ENCODE peak calls at places on chromosomes 3 and 15, in five cellular contexts. J is neural progenitor cell; Y is CD8-positive, alpha-beta memory T cell; U is CD8-positive, alpha-beta T cell; G is sigmoid colon. M is an unnamed sample. For H3K4me1, the result is how much of the 10 kb centered on the place peaks cover.

GRCh38 chr15:57090460-57090859 is 172.0 kb downstream of the TCF12 start:
- DNase-seq in J (no peak), U (no peak), G (no peak), Y (no peak), M (no peak)

GRCh38 chr15:96337991-96338771 is 7.7 kb downstream of the NR2F2 start:
- DNase-seq in U (no peak), G (no peak), J (peak), Y (no peak), M (no peak)

GRCh38 chr3:73175698-73176097 is 114.2 kb downstream of the EBLN2 start:
- DNase-seq in J (no peak), Y (no peak), G (no peak), U (no peak), M (no peak)

GRCh38 chr15:73753250-73754130 is at the start of gene INSYN1:
- DNase-seq in G (peak), Y (no peak), U (no peak), J (peak), M (no peak)

GRCh38 chr3:173957646-173958045 is 560.1 kb downstream of the NLGN1 start:
- DNase-seq in Y (no peak), U (no peak), G (no peak), J (no peak), M (no peak)

GRCh38 chr3:66997560-66998074 is 490 bp upstream of the KBTBD8 start:
- DNase-seq in U (no peak), J (no peak), G (no peak), Y (no peak), M (no peak)

GRCh38 chr3:46218310-46218709 is 10.2 kb upstream of the CCR1 start:
- DNase-seq in Y (no peak), U (no peak), J (no peak), G (no peak), M (no peak)

GRCh38 chr3:179929091-179929529 is 107.6 kb downstream of the PEX5L start:
- DNase-seq in U (peak), J (peak), G (no peak), Y (peak), M (no peak)

GRCh38 chr3:140910860-140911259 is 30.8 kb upstream of the SLC25A36 start:
- DNase-seq in J (peak), G (no peak), Y (no peak), U (no peak), M (no peak)

GRCh38 chr3:35042210-35042960 is 596.9 kb upstream of the ARPP21 start:
- DNase-seq in J (no peak), Y (no peak), U (no peak), G (no peak), M (no peak)

GRCh38 chr3:33544126-33544525 is 103.9 kb upstream of the UBP1 start:
- DNase-seq in Y (no peak), U (no peak), G (no peak), J (no peak), M (no peak)

GRCh38 chr15:45122719-45123118 is 7.0 kb downstream of the DUOXA1 start:
- DNase-seq in Y (no peak), G (no peak), J (no peak), U (no peak), M (no peak)

GRCh38 chr3:15300318-15301078 is 31.9 kb downstream of the SH3BP5 start:
- DNase-seq in G (peak), J (no peak), Y (no peak), U (no peak), M (peak)

GRCh38 chr3:186380622-186381380 is 18.8 kb upstream of the DGKG start:
- DNase-seq in U (no peak), G (no peak), J (no peak), Y (no peak), M (no peak)

GRCh38 chr15:82178061-82178460 is 84.5 kb downstream of the EFL1 start:
- DNase-seq in J (no peak), G (no peak), U (no peak), Y (no peak), M (no peak)

GRCh38 chr3:172213765-172214358 is 174.5 kb downstream of the FNDC3B start:
- DNase-seq in J (no peak), Y (no peak), U (no peak), G (no peak), M (no peak)

GRCh38 chr3:44924102-44925084 is 50.0 kb downstream of the TGM4 start:
- DNase-seq in Y (no peak), J (no peak), U (no peak), G (no peak), M (no peak)

GRCh38 chr3:46695962-46696922 is 2.8 kb upstream of the ALS2CL start:
- DNase-seq in U (no peak), J (no peak), Y (no peak), G (no peak), M (no peak)

GRCh38 chr3:195154793-195155535 is 116.0 kb downstream of the XXYLT1 start:
- DNase-seq in U (no peak), G (peak), Y (no peak), J (no peak), M (peak)

GRCh38 chr15:99305761-99306505 is 54.7 kb downstream of the LRRC28 start:
- DNase-seq in G (no peak), U (no peak), J (peak), Y (no peak), M (peak)

GRCh38 chr3:112463250-112463649 is 36.0 kb downstream of the BTLA start:
- DNase-seq in U (no peak), J (no peak), Y (peak), G (no peak), M (no peak)

GRCh38 chr3:194184265-194184751 is 48.4 kb downstream of the HES1 start:
- DNase-seq in U (no peak), J (peak), G (no peak), Y (no peak), M (no peak)

GRCh38 chr15:61724276-61724939 is 335.8 kb downstream of the VPS13C start:
- DNase-seq in U (no peak), Y (no peak), J (no peak), G (no peak), M (no peak)

GRCh38 chr15:34795267-34796081 is at the start of gene ACTC1:
- DNase-seq in J (peak), Y (no peak), U (no peak), G (peak), M (no peak)

GRCh38 chr15:68205949-68206539 is 912 bp upstream of the CALML4 start:
- DNase-seq in G (peak), Y (no peak), U (no peak), J (no peak), M (peak)
- H3K4me1 ChIP-seq in G (under half), Y (under half), U (under half), J (under half), M (under half)

DNA sequence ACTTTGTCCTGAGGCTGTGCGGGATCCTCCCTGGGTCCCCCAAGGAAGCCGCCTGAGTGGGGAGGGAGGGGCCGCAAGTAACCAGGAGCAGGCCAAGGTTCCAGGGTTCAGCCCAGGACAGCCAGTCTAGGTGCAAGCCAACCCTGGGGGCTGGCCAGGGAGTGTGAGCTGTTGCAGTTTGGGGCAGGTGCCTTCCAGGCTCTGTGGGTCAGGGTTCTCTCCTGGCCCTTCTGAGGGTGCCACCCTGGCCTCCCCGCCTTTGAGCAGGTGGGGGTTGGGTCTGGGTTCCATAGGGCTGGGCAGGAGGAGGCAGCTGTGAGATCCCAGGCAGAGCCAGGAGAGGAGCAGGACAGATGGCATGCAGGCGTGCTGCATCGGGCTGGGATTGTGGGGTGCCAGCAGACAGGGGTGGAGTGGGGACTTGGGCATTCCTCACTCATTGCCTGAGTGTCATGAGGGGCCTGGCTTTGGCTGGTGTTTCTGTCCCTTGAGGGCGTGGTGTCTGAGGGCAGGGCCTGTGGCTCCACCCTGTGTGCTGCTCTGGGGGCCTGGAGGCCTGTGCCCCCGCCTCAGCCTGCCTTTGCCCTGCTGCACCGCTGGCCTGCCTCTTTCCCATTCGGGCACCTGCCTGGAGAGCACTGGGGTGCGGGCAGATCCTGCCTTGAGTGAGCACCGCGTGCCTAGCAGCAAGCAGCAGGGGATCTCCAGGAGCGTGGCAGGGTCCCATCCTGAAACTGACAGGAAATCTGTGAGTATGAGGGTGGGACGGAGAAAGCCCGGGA is 18.4 kb downstream of the KLF13 start:
- DNase-seq in U (no peak), J (no peak), Y (no peak), G (no peak), M (no peak)
- H3K4me3 ChIP-seq in U (peak), J (no peak), Y (peak), G (no peak), M (peak)

GRCh38 chr3:42525212-42525611 is 22.8 kb downstream of the VIPR1 start:
- DNase-seq in Y (no peak), G (no peak), J (no peak), U (no peak), M (no peak)
- H3K4me1 ChIP-seq in Y (half or more), G (under half), J (under half), U (half or more), M (under half)

DNA sequence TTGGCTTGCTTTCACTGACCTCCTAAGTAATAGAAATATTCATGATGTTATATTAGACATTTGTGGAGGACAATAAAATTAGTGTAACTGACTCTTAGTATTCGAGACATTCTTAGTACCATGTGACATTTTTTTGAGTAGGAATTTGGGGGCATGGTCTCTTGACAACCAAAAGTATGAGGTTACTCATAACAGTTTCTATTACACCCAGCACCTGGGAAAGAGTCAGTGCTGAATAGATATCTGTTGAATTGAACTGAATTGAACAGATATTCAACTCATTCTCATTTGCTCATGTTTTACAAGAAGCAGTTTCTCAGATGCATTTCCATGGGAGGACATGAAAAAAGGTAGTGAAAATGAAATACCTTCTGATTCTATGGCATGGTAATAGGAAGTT is 84.4 kb downstream of the CMSS1 start:
- DNase-seq in J (no peak), Y (no peak), G (no peak), U (no peak), M (no peak)
- H3K4me3 ChIP-seq in J (no peak), Y (no peak), G (no peak), U (no peak), M (no peak)

GRCh38 chr15:68812596-68813548 is 7.8 kb downstream of the ANP32A start:
- DNase-seq in Y (no peak), J (no peak), U (no peak), G (peak), M (no peak)

GRCh38 chr15:68808770-68809169 is 11.9 kb downstream of the ANP32A start:
- DNase-seq in J (no peak), G (peak), U (no peak), Y (no peak), M (no peak)

GRCh38 chr15:68814596-68814995 is 6.1 kb downstream of the ANP32A start:
- DNase-seq in U (no peak), Y (no peak), G (no peak), J (no peak), M (no peak)

GRCh38 chr15:68809517-68809916 is 11.2 kb downstream of the ANP32A start:
- DNase-seq in G (peak), U (no peak), J (no peak), Y (no peak), M (peak)

GRCh38 chr15:68812069-68812468 is 8.6 kb downstream of the ANP32A start:
- DNase-seq in Y (no peak), J (no peak), U (no peak), G (no peak), M (no peak)
- H3K4me1 ChIP-seq in Y (half or more), J (half or more), U (half or more), G (half or more), M (under half)

GRCh38 chr15:41881925-41882688 is 11.7 kb downstream of the SPTBN5 start:
- DNase-seq in Y (no peak), G (no peak), J (peak), U (no peak), M (no peak)
- H3K4me3 ChIP-seq in Y (no peak), G (peak), J (peak), U (no peak), M (peak)

GRCh38 chr3:129608936-129609590 is 2.6 kb upstream of the PLXND1 start:
- DNase-seq in J (no peak), G (no peak), U (no peak), Y (no peak), M (no peak)

GRCh38 chr3:129608087-129608935 is 1.8 kb upstream of the PLXND1 start:
- DNase-seq in Y (no peak), G (no peak), U (no peak), J (peak), M (no peak)

GRCh38 chr3:129606522-129607390 is at the start of gene PLXND1:
- DNase-seq in G (peak), U (peak), Y (peak), J (peak), M (no peak)

GRCh38 chr3:129605593-129606521 is 619 bp downstream of the PLXND1 start:
- DNase-seq in G (no peak), Y (peak), U (peak), J (peak), M (peak)

DNA sequence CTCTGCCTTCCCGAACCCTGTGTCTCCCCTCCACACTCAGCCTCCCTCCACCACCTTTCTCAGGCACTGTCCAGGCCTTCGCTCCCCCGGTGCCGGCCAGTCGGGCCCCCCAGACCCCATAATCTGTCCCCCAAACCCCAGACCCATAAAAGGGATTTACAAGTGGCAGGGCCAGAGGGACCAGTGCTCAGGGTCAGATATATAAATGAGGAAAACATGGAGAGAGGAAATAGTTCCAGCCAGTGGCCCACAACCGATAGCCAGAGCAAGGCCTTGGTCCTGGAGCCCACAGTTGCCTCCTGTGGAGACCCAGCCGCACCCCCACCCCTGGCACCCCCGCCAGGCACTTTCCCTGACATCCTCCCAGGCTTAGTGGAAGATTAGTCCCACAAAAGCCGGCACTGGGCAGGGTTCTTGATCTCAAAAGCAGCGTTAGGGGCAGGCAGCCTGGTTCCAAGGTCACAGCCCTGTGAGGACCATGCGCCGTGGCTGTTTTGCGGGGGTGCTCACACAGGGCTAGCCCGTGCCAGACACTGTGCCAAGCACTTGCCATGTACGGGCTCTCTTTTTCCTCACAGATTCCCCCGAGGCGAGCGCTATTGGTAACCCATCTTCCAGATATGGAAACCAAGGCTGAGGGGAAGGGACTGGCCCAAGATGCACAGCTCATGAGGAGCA is 1.1 kb upstream of the PLXND1 start:
- DNase-seq in Y (no peak), U (no peak), G (no peak), J (no peak), M (no peak)
- H3K4me1 ChIP-seq in Y (under half), U (under half), G (under half), J (under half), M (under half)